ENCODE peak calls at places on chromosomes 12 and 14, in ten cellular contexts. One of them, this sample, is unnamed.

GRCh38 chr12:7101694-7102131 is 7.3 kb downstream of the C1RL start:
- DNase-seq in H1: no peak
- DNase-seq in astrocyte: no peak
- DNase-seq in mammary epithelial cell: no peak
- DNase-seq in PC-9: no peak
- DNase-seq in DND-41: no peak
- DNase-seq in neural progenitor cell: no peak
- DNase-seq in HepG2: no peak
- DNase-seq in GM23248: no peak
- DNase-seq in fibroblast of lung: no peak
- DNase-seq in this sample: no peak

GRCh38 chr12:31234955-31235867 is 90.7 kb downstream of the SINHCAF start:
- DNase-seq in H1: peak
- DNase-seq in astrocyte: peak
- DNase-seq in mammary epithelial cell: peak
- DNase-seq in PC-9: peak
- DNase-seq in DND-41: no peak
- DNase-seq in neural progenitor cell: peak
- DNase-seq in HepG2: peak
- DNase-seq in GM23248: peak
- DNase-seq in fibroblast of lung: peak
- DNase-seq in this sample: peak

GRCh38 chr12:80902711-80903110 is 35.0 kb downstream of the LIN7A start:
- DNase-seq in H1: no peak
- DNase-seq in astrocyte: no peak
- DNase-seq in mammary epithelial cell: no peak
- DNase-seq in PC-9: no peak
- DNase-seq in DND-41: no peak
- DNase-seq in neural progenitor cell: no peak
- DNase-seq in HepG2: no peak
- DNase-seq in GM23248: no peak
- DNase-seq in fibroblast of lung: no peak
- DNase-seq in this sample: no peak

GRCh38 chr12:84969226-84969625 is 56.6 kb upstream of the SLC6A15 start:
- DNase-seq in H1: no peak
- DNase-seq in astrocyte: no peak
- DNase-seq in mammary epithelial cell: peak
- DNase-seq in PC-9: no peak
- DNase-seq in DND-41: no peak
- DNase-seq in neural progenitor cell: no peak
- DNase-seq in HepG2: no peak
- DNase-seq in GM23248: no peak
- DNase-seq in fibroblast of lung: no peak
- DNase-seq in this sample: no peak

GRCh38 chr12:99767809-99768208 is 120.3 kb downstream of the GARIN6 start:
- DNase-seq in H1: no peak
- DNase-seq in astrocyte: peak
- DNase-seq in mammary epithelial cell: peak
- DNase-seq in PC-9: no peak
- DNase-seq in DND-41: no peak
- DNase-seq in neural progenitor cell: no peak
- DNase-seq in HepG2: no peak
- DNase-seq in GM23248: peak
- DNase-seq in fibroblast of lung: peak
- DNase-seq in this sample: peak

GRCh38 chr12:112153900-112154234 is 28.5 kb downstream of the TRAFD1 start:
- DNase-seq in H1: no peak
- DNase-seq in astrocyte: no peak
- DNase-seq in mammary epithelial cell: no peak
- DNase-seq in PC-9: no peak
- DNase-seq in DND-41: no peak
- DNase-seq in neural progenitor cell: no peak
- DNase-seq in HepG2: no peak
- DNase-seq in GM23248: no peak
- DNase-seq in fibroblast of lung: no peak
- DNase-seq in this sample: no peak

GRCh38 chr12:42588981-42589464 is 523 bp downstream of the PRICKLE1 start:
- DNase-seq in H1: peak
- DNase-seq in astrocyte: no peak
- DNase-seq in mammary epithelial cell: peak
- DNase-seq in PC-9: no peak
- DNase-seq in DND-41: no peak
- DNase-seq in neural progenitor cell: peak
- DNase-seq in HepG2: no peak
- DNase-seq in GM23248: peak
- DNase-seq in fibroblast of lung: peak
- DNase-seq in this sample: peak

GRCh38 chr14:100531591-100532121 is 55.6 kb downstream of the BEGAIN start:
- DNase-seq in H1: no peak
- DNase-seq in astrocyte: no peak
- DNase-seq in mammary epithelial cell: no peak
- DNase-seq in PC-9: no peak
- DNase-seq in DND-41: peak
- DNase-seq in neural progenitor cell: no peak
- DNase-seq in HepG2: no peak
- DNase-seq in GM23248: no peak
- DNase-seq in fibroblast of lung: no peak
- DNase-seq in this sample: no peak

GRCh38 chr12:3607821-3608220 is 116.8 kb downstream of the PRMT8 start:
- DNase-seq in H1: no peak
- DNase-seq in astrocyte: no peak
- DNase-seq in mammary epithelial cell: no peak
- DNase-seq in PC-9: no peak
- DNase-seq in DND-41: no peak
- DNase-seq in neural progenitor cell: no peak
- DNase-seq in HepG2: no peak
- DNase-seq in GM23248: no peak
- DNase-seq in fibroblast of lung: no peak
- DNase-seq in this sample: no peak

GRCh38 chr12:92949466-92949865 is 20.4 kb upstream of the EEA1 start:
- DNase-seq in H1: no peak
- DNase-seq in astrocyte: no peak
- DNase-seq in mammary epithelial cell: no peak
- DNase-seq in PC-9: no peak
- DNase-seq in DND-41: no peak
- DNase-seq in neural progenitor cell: no peak
- DNase-seq in HepG2: no peak
- DNase-seq in GM23248: no peak
- DNase-seq in fibroblast of lung: no peak
- DNase-seq in this sample: no peak

GRCh38 chr12:118189761-118190181 is 53.8 kb downstream of the PEBP1 start:
- DNase-seq in H1: peak
- DNase-seq in astrocyte: peak
- DNase-seq in mammary epithelial cell: peak
- DNase-seq in PC-9: no peak
- DNase-seq in DND-41: no peak
- DNase-seq in neural progenitor cell: peak
- DNase-seq in HepG2: no peak
- DNase-seq in GM23248: peak
- DNase-seq in fibroblast of lung: peak
- DNase-seq in this sample: peak

GRCh38 chr12:118070650-118071049 is 9.7 kb upstream of the WSB2 start:
- DNase-seq in H1: no peak
- DNase-seq in astrocyte: no peak
- DNase-seq in mammary epithelial cell: no peak
- DNase-seq in PC-9: no peak
- DNase-seq in DND-41: no peak
- DNase-seq in neural progenitor cell: no peak
- DNase-seq in HepG2: no peak
- DNase-seq in GM23248: no peak
- DNase-seq in fibroblast of lung: no peak
- DNase-seq in this sample: no peak

GRCh38 chr12:120737557-120738251 is 12.1 kb downstream of the ACADS start:
- DNase-seq in H1: peak
- DNase-seq in astrocyte: no peak
- DNase-seq in mammary epithelial cell: no peak
- DNase-seq in PC-9: no peak
- DNase-seq in DND-41: no peak
- DNase-seq in neural progenitor cell: peak
- DNase-seq in HepG2: no peak
- DNase-seq in GM23248: no peak
- DNase-seq in fibroblast of lung: no peak
- DNase-seq in this sample: no peak

GRCh38 chr12:114167431-114167830 is 201.3 kb upstream of the RBM19 start:
- DNase-seq in H1: no peak
- DNase-seq in astrocyte: peak
- DNase-seq in mammary epithelial cell: no peak
- DNase-seq in PC-9: no peak
- DNase-seq in DND-41: no peak
- DNase-seq in neural progenitor cell: no peak
- DNase-seq in HepG2: no peak
- DNase-seq in GM23248: peak
- DNase-seq in fibroblast of lung: peak
- DNase-seq in this sample: no peak

GRCh38 chr14:102225936-102226335 is 79.0 kb downstream of the MOK start:
- DNase-seq in H1: no peak
- DNase-seq in astrocyte: no peak
- DNase-seq in mammary epithelial cell: no peak
- DNase-seq in PC-9: no peak
- DNase-seq in DND-41: no peak
- DNase-seq in neural progenitor cell: no peak
- DNase-seq in HepG2: no peak
- DNase-seq in GM23248: no peak
- DNase-seq in fibroblast of lung: no peak
- DNase-seq in this sample: no peak

GRCh38 chr14:93318927-93319326 is 13.9 kb downstream of the BTBD7 start:
- DNase-seq in H1: no peak
- DNase-seq in astrocyte: peak
- DNase-seq in mammary epithelial cell: no peak
- DNase-seq in PC-9: no peak
- DNase-seq in DND-41: no peak
- DNase-seq in neural progenitor cell: no peak
- DNase-seq in HepG2: no peak
- DNase-seq in GM23248: peak
- DNase-seq in fibroblast of lung: no peak
- DNase-seq in this sample: no peak

GRCh38 chr14:89399594-89400068 is 17.4 kb downstream of the FOXN3 start:
- DNase-seq in H1: peak
- DNase-seq in astrocyte: peak
- DNase-seq in mammary epithelial cell: no peak
- DNase-seq in PC-9: no peak
- DNase-seq in DND-41: no peak
- DNase-seq in neural progenitor cell: peak
- DNase-seq in HepG2: peak
- DNase-seq in GM23248: peak
- DNase-seq in fibroblast of lung: peak
- DNase-seq in this sample: peak

GRCh38 chr12:76266797-76267196 is 81.4 kb downstream of the BBS10 start:
- DNase-seq in H1: no peak
- DNase-seq in astrocyte: peak
- DNase-seq in mammary epithelial cell: peak
- DNase-seq in PC-9: no peak
- DNase-seq in DND-41: no peak
- DNase-seq in neural progenitor cell: no peak
- DNase-seq in HepG2: no peak
- DNase-seq in GM23248: peak
- DNase-seq in fibroblast of lung: peak
- DNase-seq in this sample: peak
- TF ChIP-seq EZH2 in H1: no peak
- TF ChIP-seq EZH2 in astrocyte: no peak
- TF ChIP-seq EZH2 in mammary epithelial cell: no peak
- TF ChIP-seq EZH2 in PC-9: no peak
- TF ChIP-seq EZH2 in DND-41: no peak
- TF ChIP-seq EZH2 in neural progenitor cell: no peak
- TF ChIP-seq EZH2 in HepG2: no peak
- TF ChIP-seq EZH2 in GM23248: no peak
- TF ChIP-seq EZH2 in fibroblast of lung: no peak
- TF ChIP-seq EZH2 in this sample: no peak

GRCh38 chr12:52258335-52258901 is 16.0 kb upstream of the KRT86 start:
- DNase-seq in H1: peak
- DNase-seq in astrocyte: no peak
- DNase-seq in mammary epithelial cell: no peak
- DNase-seq in PC-9: no peak
- DNase-seq in DND-41: no peak
- DNase-seq in neural progenitor cell: peak
- DNase-seq in HepG2: no peak
- DNase-seq in GM23248: peak
- DNase-seq in fibroblast of lung: peak
- DNase-seq in this sample: peak
- TF ChIP-seq EZH2 in H1: peak
- TF ChIP-seq EZH2 in astrocyte: peak
- TF ChIP-seq EZH2 in mammary epithelial cell: no peak
- TF ChIP-seq EZH2 in PC-9: no peak
- TF ChIP-seq EZH2 in DND-41: no peak
- TF ChIP-seq EZH2 in neural progenitor cell: peak
- TF ChIP-seq EZH2 in HepG2: no peak
- TF ChIP-seq EZH2 in GM23248: no peak
- TF ChIP-seq EZH2 in fibroblast of lung: peak
- TF ChIP-seq EZH2 in this sample: peak

GRCh38 chr12:125188912-125189881 is 124.0 kb downstream of the AACS start:
- DNase-seq in H1: peak
- DNase-seq in astrocyte: no peak
- DNase-seq in mammary epithelial cell: no peak
- DNase-seq in PC-9: no peak
- DNase-seq in DND-41: no peak
- DNase-seq in neural progenitor cell: peak
- DNase-seq in HepG2: no peak
- DNase-seq in GM23248: no peak
- DNase-seq in fibroblast of lung: no peak
- DNase-seq in this sample: no peak
- TF ChIP-seq EZH2 in H1: no peak
- TF ChIP-seq EZH2 in astrocyte: peak
- TF ChIP-seq EZH2 in mammary epithelial cell: peak
- TF ChIP-seq EZH2 in PC-9: no peak
- TF ChIP-seq EZH2 in DND-41: no peak
- TF ChIP-seq EZH2 in neural progenitor cell: no peak
- TF ChIP-seq EZH2 in HepG2: no peak
- TF ChIP-seq EZH2 in GM23248: no peak
- TF ChIP-seq EZH2 in fibroblast of lung: no peak
- TF ChIP-seq EZH2 in this sample: no peak

GRCh38 chr12:49548481-49548821 is 9.6 kb downstream of the KCNH3 start:
- DNase-seq in H1: no peak
- DNase-seq in astrocyte: no peak
- DNase-seq in mammary epithelial cell: no peak
- DNase-seq in PC-9: no peak
- DNase-seq in DND-41: no peak
- DNase-seq in neural progenitor cell: no peak
- DNase-seq in HepG2: no peak
- DNase-seq in GM23248: no peak
- DNase-seq in fibroblast of lung: no peak
- DNase-seq in this sample: no peak

GRCh38 chr12:49547090-49547690 is 8.4 kb downstream of the KCNH3 start:
- DNase-seq in H1: no peak
- DNase-seq in astrocyte: no peak
- DNase-seq in mammary epithelial cell: peak
- DNase-seq in PC-9: no peak
- DNase-seq in DND-41: no peak
- DNase-seq in neural progenitor cell: no peak
- DNase-seq in HepG2: no peak
- DNase-seq in GM23248: no peak
- DNase-seq in fibroblast of lung: no peak
- DNase-seq in this sample: no peak

GRCh38 chr12:49549735-49550710 is 11.2 kb downstream of the KCNH3 start:
- DNase-seq in H1: no peak
- DNase-seq in astrocyte: no peak
- DNase-seq in mammary epithelial cell: no peak
- DNase-seq in PC-9: no peak
- DNase-seq in DND-41: no peak
- DNase-seq in neural progenitor cell: no peak
- DNase-seq in HepG2: no peak
- DNase-seq in GM23248: no peak
- DNase-seq in fibroblast of lung: no peak
- DNase-seq in this sample: no peak

GRCh38 chr12:49550853-49551252 is 12.0 kb downstream of the KCNH3 start:
- DNase-seq in H1: no peak
- DNase-seq in astrocyte: no peak
- DNase-seq in mammary epithelial cell: no peak
- DNase-seq in PC-9: no peak
- DNase-seq in DND-41: no peak
- DNase-seq in neural progenitor cell: no peak
- DNase-seq in HepG2: peak
- DNase-seq in GM23248: no peak
- DNase-seq in fibroblast of lung: no peak
- DNase-seq in this sample: no peak

GRCh38 chr12:49548822-49549648 is 10.2 kb downstream of the KCNH3 start:
- DNase-seq in H1: peak
- DNase-seq in astrocyte: no peak
- DNase-seq in mammary epithelial cell: no peak
- DNase-seq in PC-9: no peak
- DNase-seq in DND-41: no peak
- DNase-seq in neural progenitor cell: peak
- DNase-seq in HepG2: no peak
- DNase-seq in GM23248: peak
- DNase-seq in fibroblast of lung: peak
- DNase-seq in this sample: peak
- TF ChIP-seq EZH2 in H1: peak
- TF ChIP-seq EZH2 in astrocyte: peak
- TF ChIP-seq EZH2 in mammary epithelial cell: no peak
- TF ChIP-seq EZH2 in PC-9: no peak
- TF ChIP-seq EZH2 in DND-41: no peak
- TF ChIP-seq EZH2 in neural progenitor cell: peak
- TF ChIP-seq EZH2 in HepG2: no peak
- TF ChIP-seq EZH2 in GM23248: no peak
- TF ChIP-seq EZH2 in fibroblast of lung: peak
- TF ChIP-seq EZH2 in this sample: peak